ENCODE peak calls at places on chromosomes 11 and 22, in nine cellular contexts. One of them, this sample, is unnamed.

GRCh38 chr11:132941761-132942160 is 590.5 kb downstream of the OPCML start:
- DNase-seq in Caki2: no peak
- DNase-seq in brain microvascular endothelial cell: no peak
- DNase-seq in stomach: no peak
- DNase-seq in activated CD8-positive, alpha-beta memory T cell treated with anti-CD3 and anti-CD28 coated beads for 4 hours: no peak
- DNase-seq in fibroblast of mammary gland: no peak
- DNase-seq in tibial nerve: no peak
- DNase-seq in stimulated activated CD8-positive, alpha-beta memory T cell treated with anti-CD3 and anti-CD28 coated beads, Interleukin-15, amount 100 ng/mL, for 1 hour: no peak
- DNase-seq in Jurkat, Clone E6-1: no peak
- DNase-seq in this sample: no peak

GRCh38 chr22:39148727-39149535 is 3.5 kb downstream of the CBX7 start:
- DNase-seq in Caki2: peak
- DNase-seq in brain microvascular endothelial cell: no peak
- DNase-seq in stomach: peak
- DNase-seq in activated CD8-positive, alpha-beta memory T cell treated with anti-CD3 and anti-CD28 coated beads for 4 hours: peak
- DNase-seq in fibroblast of mammary gland: no peak
- DNase-seq in tibial nerve: peak
- DNase-seq in stimulated activated CD8-positive, alpha-beta memory T cell treated with anti-CD3 and anti-CD28 coated beads, Interleukin-15, amount 100 ng/mL, for 1 hour: peak
- DNase-seq in Jurkat, Clone E6-1: no peak
- DNase-seq in this sample: no peak

GRCh38 chr11:73429121-73429740 is 53.0 kb downstream of the RELT start:
- DNase-seq in Caki2: no peak
- DNase-seq in brain microvascular endothelial cell: peak
- DNase-seq in stomach: no peak
- DNase-seq in activated CD8-positive, alpha-beta memory T cell treated with anti-CD3 and anti-CD28 coated beads for 4 hours: no peak
- DNase-seq in fibroblast of mammary gland: peak
- DNase-seq in tibial nerve: no peak
- DNase-seq in stimulated activated CD8-positive, alpha-beta memory T cell treated with anti-CD3 and anti-CD28 coated beads, Interleukin-15, amount 100 ng/mL, for 1 hour: no peak
- DNase-seq in Jurkat, Clone E6-1: no peak
- DNase-seq in this sample: no peak

GRCh38 chr22:50224071-50224470 is 20.8 kb downstream of the TUBGCP6 start:
- DNase-seq in Caki2: no peak
- DNase-seq in brain microvascular endothelial cell: no peak
- DNase-seq in stomach: no peak
- DNase-seq in activated CD8-positive, alpha-beta memory T cell treated with anti-CD3 and anti-CD28 coated beads for 4 hours: no peak
- DNase-seq in fibroblast of mammary gland: no peak
- DNase-seq in tibial nerve: no peak
- DNase-seq in stimulated activated CD8-positive, alpha-beta memory T cell treated with anti-CD3 and anti-CD28 coated beads, Interleukin-15, amount 100 ng/mL, for 1 hour: no peak
- DNase-seq in Jurkat, Clone E6-1: no peak
- DNase-seq in this sample: no peak

GRCh38 chr11:134669796-134670195 is 257.8 kb upstream of the B3GAT1 start:
- DNase-seq in Caki2: no peak
- DNase-seq in brain microvascular endothelial cell: no peak
- DNase-seq in stomach: peak
- DNase-seq in activated CD8-positive, alpha-beta memory T cell treated with anti-CD3 and anti-CD28 coated beads for 4 hours: no peak
- DNase-seq in fibroblast of mammary gland: no peak
- DNase-seq in tibial nerve: no peak
- DNase-seq in stimulated activated CD8-positive, alpha-beta memory T cell treated with anti-CD3 and anti-CD28 coated beads, Interleukin-15, amount 100 ng/mL, for 1 hour: no peak
- DNase-seq in Jurkat, Clone E6-1: no peak
- DNase-seq in this sample: no peak

GRCh38 chr11:31806186-31806943 is 4.8 kb downstream of the PAX6 start:
- DNase-seq in Caki2: no peak
- DNase-seq in brain microvascular endothelial cell: no peak
- DNase-seq in stomach: no peak
- DNase-seq in activated CD8-positive, alpha-beta memory T cell treated with anti-CD3 and anti-CD28 coated beads for 4 hours: no peak
- DNase-seq in fibroblast of mammary gland: no peak
- DNase-seq in tibial nerve: no peak
- DNase-seq in stimulated activated CD8-positive, alpha-beta memory T cell treated with anti-CD3 and anti-CD28 coated beads, Interleukin-15, amount 100 ng/mL, for 1 hour: no peak
- DNase-seq in Jurkat, Clone E6-1: no peak
- DNase-seq in this sample: no peak

GRCh38 chr11:33907419-33907818 is 15.5 kb upstream of the LMO2 start:
- DNase-seq in Caki2: no peak
- DNase-seq in brain microvascular endothelial cell: no peak
- DNase-seq in stomach: no peak
- DNase-seq in activated CD8-positive, alpha-beta memory T cell treated with anti-CD3 and anti-CD28 coated beads for 4 hours: no peak
- DNase-seq in fibroblast of mammary gland: no peak
- DNase-seq in tibial nerve: no peak
- DNase-seq in stimulated activated CD8-positive, alpha-beta memory T cell treated with anti-CD3 and anti-CD28 coated beads, Interleukin-15, amount 100 ng/mL, for 1 hour: no peak
- DNase-seq in Jurkat, Clone E6-1: no peak
- DNase-seq in this sample: no peak

GRCh38 chr11:106276859-106277436 is 199.5 kb downstream of the AASDHPPT start:
- DNase-seq in Caki2: peak
- DNase-seq in brain microvascular endothelial cell: no peak
- DNase-seq in stomach: no peak
- DNase-seq in activated CD8-positive, alpha-beta memory T cell treated with anti-CD3 and anti-CD28 coated beads for 4 hours: no peak
- DNase-seq in fibroblast of mammary gland: peak
- DNase-seq in tibial nerve: no peak
- DNase-seq in stimulated activated CD8-positive, alpha-beta memory T cell treated with anti-CD3 and anti-CD28 coated beads, Interleukin-15, amount 100 ng/mL, for 1 hour: no peak
- DNase-seq in Jurkat, Clone E6-1: peak
- DNase-seq in this sample: no peak

GRCh38 chr11:1755344-1756023 is 5.1 kb upstream of the IFITM10 start:
- DNase-seq in Caki2: no peak
- DNase-seq in brain microvascular endothelial cell: no peak
- DNase-seq in stomach: no peak
- DNase-seq in activated CD8-positive, alpha-beta memory T cell treated with anti-CD3 and anti-CD28 coated beads for 4 hours: no peak
- DNase-seq in fibroblast of mammary gland: no peak
- DNase-seq in tibial nerve: no peak
- DNase-seq in stimulated activated CD8-positive, alpha-beta memory T cell treated with anti-CD3 and anti-CD28 coated beads, Interleukin-15, amount 100 ng/mL, for 1 hour: no peak
- DNase-seq in Jurkat, Clone E6-1: peak
- DNase-seq in this sample: no peak

GRCh38 chr11:92886243-92886905 is 83.1 kb upstream of the MTNR1B start:
- DNase-seq in Caki2: peak
- DNase-seq in brain microvascular endothelial cell: peak
- DNase-seq in stomach: no peak
- DNase-seq in activated CD8-positive, alpha-beta memory T cell treated with anti-CD3 and anti-CD28 coated beads for 4 hours: no peak
- DNase-seq in fibroblast of mammary gland: peak
- DNase-seq in tibial nerve: no peak
- DNase-seq in stimulated activated CD8-positive, alpha-beta memory T cell treated with anti-CD3 and anti-CD28 coated beads, Interleukin-15, amount 100 ng/mL, for 1 hour: no peak
- DNase-seq in Jurkat, Clone E6-1: peak
- DNase-seq in this sample: peak

This sample was measured in iPS DF 6.9.